ENCODE peak calls at places on chromosome 18, in five cellular contexts. M, X, O, F and Q are unnamed samples.

GRCh38 chr18:55245200-55245599 is 285.9 kb upstream of the CCDC68 start:
- DNase-seq in M (no peak), X (no peak), O (no peak), F (no peak), Q (no peak)

GRCh38 chr18:56196495-56197225 is 441.7 kb downstream of the TXNL1 start:
- DNase-seq in M (no peak), X (no peak), O (no peak), F (no peak), Q (no peak)

GRCh38 chr18:66752733-66753132 is 148.8 kb upstream of the CDH19 start:
- DNase-seq in M (no peak), X (no peak), O (no peak), F (no peak), Q (no peak)

GRCh38 chr18:12015697-12016062 is 34.4 kb downstream of the IMPA2 start:
- DNase-seq in M (no peak), X (peak; percentile 85), O (no peak), F (peak; percentile 86), Q (peak; percentile 86)

GRCh38 chr18:75003764-75004690 is 204.9 kb downstream of the PTGR3 start:
- DNase-seq in M (no peak), X (no peak), O (no peak), F (no peak), Q (no peak)

GRCh38 chr18:55152801-55153200 is 193.5 kb upstream of the CCDC68 start:
- DNase-seq in M (no peak), X (no peak), O (no peak), F (no peak), Q (no peak)

GRCh38 chr18:2906522-2907458 is 60.0 kb downstream of the EMILIN2 start:
- DNase-seq in M (peak; percentile 59), X (peak; percentile 70), O (peak; percentile 42), F (no peak), Q (no peak)

GRCh38 chr18:48020337-48021250 is 90.1 kb upstream of the SMAD2 start:
- DNase-seq in M (no peak), X (no peak), O (peak; percentile 15), F (no peak), Q (no peak)

GRCh38 chr18:13051950-13052349 is 60.8 kb downstream of the CEP192 start:
- DNase-seq in M (no peak), X (no peak), O (no peak), F (no peak), Q (no peak)

GRCh38 chr18:58129019-58129374 is 85.0 kb downstream of the NEDD4L start:
- DNase-seq in M (no peak), X (peak; percentile 64), O (no peak), F (peak; percentile 80), Q (no peak)

GRCh38 chr18:14100503-14101286 is 31.5 kb downstream of the ZNF519 start:
- DNase-seq in M (no peak), X (no peak), O (no peak), F (no peak), Q (no peak)

GRCh38 chr18:22713511-22713910 is 219.6 kb upstream of the RBBP8 start:
- DNase-seq in M (no peak), X (no peak), O (no peak), F (no peak), Q (no peak)

GRCh38 chr18:22710628-22711380 is 222.3 kb upstream of the RBBP8 start:
- DNase-seq in M (peak; percentile 64), X (peak; percentile 47), O (no peak), F (peak; percentile 35), Q (peak; percentile 45)

GRCh38 chr18:22709288-22710060 is 223.7 kb upstream of the RBBP8 start:
- DNase-seq in M (peak; percentile 74), X (no peak), O (no peak), F (no peak), Q (no peak)

GRCh38 chr18:22711381-22711717 is 221.8 kb upstream of the RBBP8 start:
- DNase-seq in M (no peak), X (no peak), O (no peak), F (no peak), Q (no peak)
- H3K4me3 ChIP-seq in M (peak overlapping the region; percentile 23), X (peak overlapping the region; percentile 31), O (no peak overlapping the region), F (peak overlapping the region; percentile 42), Q (no peak overlapping the region)

GRCh38 chr18:35500113-35500512 is 2.4 kb upstream of the INO80C start:
- DNase-seq in M (no peak), X (no peak), O (no peak), F (no peak), Q (no peak)

GRCh38 chr18:35494281-35494825 is 3.4 kb downstream of the INO80C start:
- DNase-seq in M (no peak), X (no peak), O (no peak), F (no peak), Q (no peak)

GRCh38 chr18:35497006-35497333 is 790 bp downstream of the INO80C start:
- DNase-seq in M (peak; percentile 30), X (peak; percentile 59), O (no peak), F (no peak), Q (no peak)

GRCh38 chr18:35495821-35496368 is 1.9 kb downstream of the INO80C start:
- DNase-seq in M (no peak), X (no peak), O (no peak), F (no peak), Q (no peak)

DNA sequence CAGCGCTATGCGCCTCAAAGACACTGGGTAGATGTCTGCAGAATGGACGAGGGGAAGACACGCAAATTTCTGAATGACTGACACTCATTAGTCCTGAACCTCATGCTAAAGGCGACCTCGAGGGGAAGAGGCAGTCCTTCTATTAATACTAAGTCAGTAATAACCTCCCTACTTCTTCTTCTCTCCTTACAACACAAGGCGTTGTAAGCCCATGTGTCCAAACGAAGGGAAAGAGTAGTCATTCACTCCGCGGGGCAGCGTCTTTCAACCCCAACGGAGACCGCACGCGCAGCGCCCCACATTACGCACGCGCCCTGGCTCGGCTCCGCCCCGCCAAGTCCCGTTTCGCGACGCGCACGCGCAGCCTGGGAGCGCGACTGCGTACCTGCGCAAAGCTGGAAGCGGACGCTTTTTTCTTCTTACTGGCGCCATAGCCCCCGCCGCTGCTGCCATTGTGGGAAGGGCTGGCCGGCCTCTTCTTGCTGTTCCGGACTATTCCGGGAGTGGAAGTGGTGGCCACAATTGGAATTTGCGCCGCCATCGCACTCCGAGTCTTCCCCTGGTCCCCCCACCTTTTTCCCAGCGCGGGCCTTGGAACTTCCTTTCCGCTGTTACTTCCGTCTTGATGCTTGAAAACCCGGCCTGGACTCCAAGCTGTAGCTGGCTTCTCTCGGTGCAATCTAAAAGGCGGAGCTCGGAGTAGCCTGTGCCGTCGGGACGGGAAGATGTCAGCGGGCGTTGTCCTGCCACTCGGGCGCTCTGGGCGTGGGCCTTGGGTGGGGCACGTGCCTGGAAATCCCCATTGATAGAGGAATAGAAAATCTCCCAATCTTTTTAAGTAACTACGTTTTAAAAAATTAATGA is at the start of gene INO80C:
- DNase-seq in M (peak; percentile 92), X (peak; percentile 93), O (peak; percentile 93), F (peak; percentile 92), Q (peak; percentile 93)
- TF ChIP-seq POLR2A in M (peak; percentile 12), X (peak; percentile 95), O (peak; percentile 6), F (peak; percentile 80), Q (peak; percentile 85)

GRCh38 chr18:631560-631959 is 25.9 kb upstream of the TYMS start:
- DNase-seq in M (no peak), X (no peak), O (no peak), F (no peak), Q (no peak)

GRCh38 chr18:634551-635045 is 22.9 kb upstream of the TYMS start:
- DNase-seq in M (no peak), X (no peak), O (no peak), F (no peak), Q (no peak)

GRCh38 chr18:629303-630150 is 27.9 kb upstream of the TYMS start:
- DNase-seq in M (no peak), X (no peak), O (no peak), F (no peak), Q (no peak)

DNA sequence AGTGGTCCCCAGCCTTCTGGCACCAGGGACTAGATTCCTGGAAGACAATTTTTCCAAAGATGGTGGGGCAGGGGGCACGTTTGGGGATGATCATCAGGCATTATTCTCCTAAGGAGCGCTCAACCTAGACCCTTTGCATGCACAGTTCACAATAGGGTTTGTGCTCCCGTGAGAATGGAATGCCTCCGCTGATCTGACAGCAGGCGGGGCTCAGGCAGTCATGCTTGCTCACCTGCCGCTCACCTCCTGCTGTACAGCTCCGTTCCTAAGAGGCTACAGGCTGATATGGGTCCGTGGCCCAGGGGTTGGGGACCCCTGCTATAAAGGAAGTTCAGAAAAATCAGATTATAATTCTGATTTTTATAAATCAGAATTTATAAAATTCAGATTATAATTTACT is 22.3 kb upstream of the TYMS start:
- DNase-seq in M (no peak), X (no peak), O (no peak), F (no peak), Q (no peak)
- H3K4me3 ChIP-seq in M (no peak overlapping the region), X (no peak overlapping the region), O (no peak overlapping the region), F (no peak overlapping the region), Q (no peak overlapping the region)

DNA sequence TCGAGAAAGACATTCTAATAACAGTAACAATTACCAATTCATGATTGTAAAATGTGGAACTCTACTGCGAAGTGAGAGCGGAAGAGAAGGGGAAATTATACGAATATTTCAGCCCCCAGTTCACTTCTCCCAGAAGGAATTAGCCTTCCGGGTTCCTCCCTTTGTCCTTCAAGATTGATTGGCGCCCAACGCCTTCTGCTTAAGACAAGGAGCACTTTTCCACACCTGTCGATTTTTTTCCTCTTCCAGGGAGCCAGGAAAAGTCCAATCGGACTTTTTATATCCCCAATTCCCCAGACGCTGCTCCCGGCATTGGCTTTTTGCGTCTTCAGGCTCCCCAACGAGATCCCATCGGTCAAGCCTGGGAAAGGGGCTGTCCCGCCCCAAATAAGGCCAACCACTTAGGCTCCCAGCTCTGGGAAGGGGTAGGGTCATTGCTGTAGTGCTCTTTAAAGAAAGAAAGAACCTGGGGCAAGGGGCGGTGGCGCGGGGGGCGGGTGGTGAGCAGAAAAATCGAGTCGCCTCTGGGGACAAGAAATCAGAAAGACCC is 1.5 kb downstream of the DSC2 start:
- DNase-seq in M (no peak), X (peak; percentile 56), O (no peak), F (no peak), Q (peak; percentile 67)
- TF ChIP-seq POLR2A in M (no peak), X (peak; percentile 2), O (no peak), F (no peak), Q (no peak)

GRCh38 chr18:77056399-77057015 is 76.1 kb downstream of the MBP start:
- DNase-seq in M (no peak), X (no peak), O (peak; percentile 83), F (no peak), Q (no peak)

GRCh38 chr18:77059294-77059916 is 73.2 kb downstream of the MBP start:
- DNase-seq in M (no peak), X (no peak), O (peak; percentile 55), F (no peak), Q (no peak)

GRCh38 chr18:77057043-77057442 is 75.5 kb downstream of the MBP start:
- DNase-seq in M (no peak), X (no peak), O (peak; percentile 58), F (no peak), Q (peak; percentile 64)

GRCh38 chr18:77055429-77056310 is 76.9 kb downstream of the MBP start:
- DNase-seq in M (no peak), X (no peak), O (no peak), F (peak; percentile 43), Q (peak; percentile 76)

DNA sequence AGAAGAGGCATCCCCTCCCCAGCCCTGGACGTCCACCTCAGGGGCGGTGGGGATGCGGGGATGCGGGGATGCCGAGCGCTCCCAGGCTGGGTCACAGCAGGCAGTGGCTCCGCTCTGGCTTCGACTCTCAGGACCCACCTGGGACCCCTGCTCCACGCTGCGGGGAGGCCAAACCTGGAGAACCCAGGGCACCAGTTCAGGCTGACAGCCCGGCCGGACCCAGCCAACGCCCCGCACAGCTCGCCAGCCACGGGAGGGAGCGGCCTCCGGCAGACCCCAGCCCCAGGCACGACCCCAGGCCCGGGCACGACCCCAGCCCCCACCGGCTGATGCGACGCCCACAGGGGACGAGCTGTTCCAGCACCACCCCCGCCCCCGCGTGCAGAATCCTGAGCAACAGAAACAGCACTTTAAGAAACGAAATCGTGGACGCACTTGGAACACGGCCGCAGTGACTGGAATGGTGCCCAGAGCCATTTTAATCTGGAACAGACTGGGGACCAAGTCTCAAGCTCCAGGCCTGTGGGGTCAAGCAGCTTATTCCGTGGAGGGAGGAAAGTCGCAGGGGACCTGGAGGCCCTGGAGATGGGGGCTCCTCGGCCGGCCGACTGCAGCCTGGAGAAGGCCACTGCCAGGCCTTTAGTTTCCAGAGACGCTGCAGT is 74.3 kb downstream of the MBP start:
- DNase-seq in M (peak; percentile 81), X (no peak), O (peak; percentile 82), F (no peak), Q (peak; percentile 83)
- H3K4me3 ChIP-seq in M (no peak overlapping the region), X (no peak overlapping the region), O (peak overlapping the region; percentile 3), F (no peak overlapping the region), Q (no peak overlapping the region)